ENCODE peak calls at places on chromosomes 16 and 17, in ten cellular contexts. L, T, G, O, C, M, I, E, A and Z are unnamed samples.

GRCh38 chr17:13120864-13121263 is 103.0 kb upstream of the ELAC2 start:
- DNase-seq in L (no peak), T (no peak), G (no peak), O (no peak), C (no peak), M (no peak), I (no peak), E (no peak), A (no peak), Z (no peak)

GRCh38 chr17:51617876-51618455 is 357.6 kb downstream of the UTP18 start:
- DNase-seq in L (no peak), T (no peak), G (no peak), O (no peak), C (no peak), M (no peak), I (no peak), E (no peak), A (no peak), Z (no peak)

GRCh38 chr17:49403514-49404289 is 11.0 kb downstream of the PHB1 start:
- DNase-seq in L (no peak), T (no peak), G (no peak), O (no peak), C (no peak), M (no peak), I (no peak), E (no peak), A (no peak), Z (no peak)

GRCh38 chr16:11423315-11424117 is 78.3 kb downstream of the RMI2 start:
- DNase-seq in L (no peak), T (no peak), G (no peak), O (no peak), C (no peak), M (no peak), I (no peak), E (no peak), A (peak; percentile 41), Z (no peak)

GRCh38 chr17:69084911-69085310 is 24.2 kb upstream of the ABCA9 start:
- DNase-seq in L (no peak), T (no peak), G (peak; percentile 27), O (no peak), C (no peak), M (no peak), I (peak; percentile 25), E (peak; percentile 48), A (no peak), Z (no peak)

GRCh38 chr17:82838386-82839063 is 1.3 kb downstream of the ZNF750 start:
- DNase-seq in L (no peak), T (peak; percentile 44), G (no peak), O (peak; percentile 29), C (no peak), M (peak; percentile 56), I (peak; percentile 84), E (peak; percentile 35), A (no peak), Z (peak; percentile 80)

GRCh38 chr16:53844796-53845195 is 140.8 kb downstream of the FTO start:
- DNase-seq in L (no peak), T (no peak), G (no peak), O (no peak), C (no peak), M (no peak), I (no peak), E (no peak), A (no peak), Z (no peak)

GRCh38 chr16:77660311-77660710 is 62.0 kb upstream of the NUDT7 start:
- DNase-seq in L (no peak), T (no peak), G (peak; percentile 56), O (peak; percentile 41), C (no peak), M (peak; percentile 51), I (no peak), E (peak; percentile 30), A (peak; percentile 9), Z (no peak)

GRCh38 chr16:31085371-31085770 is 3.4 kb downstream of the PRSS53 start:
- DNase-seq in L (no peak), T (no peak), G (no peak), O (no peak), C (no peak), M (no peak), I (no peak), E (no peak), A (no peak), Z (no peak)

GRCh38 chr17:83084621-83085056 is 5.2 kb downstream of the METRNL start:
- DNase-seq in L (peak; percentile 92), T (no peak), G (no peak), O (no peak), C (no peak), M (no peak), I (no peak), E (no peak), A (no peak), Z (no peak)

GRCh38 chr17:3916825-3917224 is 560 bp upstream of the P2RX1 start:
- DNase-seq in L (no peak), T (no peak), G (no peak), O (no peak), C (no peak), M (no peak), I (no peak), E (no peak), A (no peak), Z (no peak)

GRCh38 chr17:78934681-78935418 is 9.7 kb upstream of the TIMP2 start:
- DNase-seq in L (no peak), T (peak; percentile 33), G (no peak), O (peak; percentile 41), C (no peak), M (peak; percentile 29), I (no peak), E (no peak), A (no peak), Z (no peak)

GRCh38 chr16:78127130-78127529 is 27.7 kb downstream of the WWOX start:
- DNase-seq in L (no peak), T (no peak), G (no peak), O (peak; percentile 67), C (no peak), M (peak; percentile 48), I (no peak), E (no peak), A (no peak), Z (no peak)

GRCh38 chr17:6712058-6712853 is 913 bp downstream of the SLC13A5 start:
- DNase-seq in L (no peak), T (no peak), G (peak; percentile 52), O (peak; percentile 21), C (no peak), M (no peak), I (no peak), E (no peak), A (no peak), Z (no peak)

GRCh38 chr16:2854700-2855309 is 3.2 kb downstream of the PRSS22 start:
- DNase-seq in L (no peak), T (no peak), G (no peak), O (no peak), C (no peak), M (no peak), I (no peak), E (peak; percentile 51), A (peak; percentile 16), Z (no peak)
- TF ChIP-seq CTCF in L (no peak), T (no peak), G (peak; percentile 44), O (peak; percentile 60), C (peak; percentile 26), M (peak; percentile 49), I (peak; percentile 34), E (peak; percentile 79), A (peak; percentile 40), Z (peak; percentile 18)

GRCh38 chr17:33338242-33338641 is 45.1 kb upstream of the ASIC2 start:
- DNase-seq in L (no peak), T (no peak), G (no peak), O (no peak), C (no peak), M (no peak), I (no peak), E (no peak), A (no peak), Z (no peak)

GRCh38 chr17:33334703-33335102 is 41.6 kb upstream of the ASIC2 start:
- DNase-seq in L (no peak), T (no peak), G (no peak), O (no peak), C (no peak), M (no peak), I (no peak), E (no peak), A (no peak), Z (no peak)

GRCh38 chr17:33330877-33331276 is 37.8 kb upstream of the ASIC2 start:
- DNase-seq in L (no peak), T (no peak), G (no peak), O (no peak), C (no peak), M (no peak), I (no peak), E (no peak), A (no peak), Z (no peak)

GRCh38 chr17:33335491-33336173 is 42.5 kb upstream of the ASIC2 start:
- DNase-seq in L (no peak), T (no peak), G (no peak), O (no peak), C (no peak), M (no peak), I (no peak), E (no peak), A (peak; percentile 1), Z (no peak)
- TF ChIP-seq CTCF in L (no peak), T (no peak), G (no peak), O (no peak), C (no peak), M (peak; percentile 9), I (no peak), E (no peak), A (peak; percentile 6), Z (no peak)

DNA sequence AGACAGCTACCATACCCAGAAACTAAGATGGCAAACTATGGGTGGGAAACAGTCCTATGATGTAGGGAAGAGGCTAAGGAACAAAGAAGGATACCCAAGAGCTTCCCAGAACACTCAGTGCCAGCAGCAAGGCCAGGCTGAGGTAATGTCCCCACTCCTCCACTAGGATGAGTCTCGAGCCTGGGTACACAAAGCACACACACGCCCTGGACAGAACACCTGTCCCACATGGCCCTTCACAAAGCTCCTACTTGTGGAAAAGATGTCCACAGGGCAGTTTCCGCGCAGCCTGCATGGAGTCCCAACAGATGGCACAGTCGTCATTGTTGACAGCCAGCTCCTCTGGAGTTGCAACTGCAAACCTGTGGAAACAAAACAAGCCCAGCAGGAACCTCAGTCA is 23.9 kb downstream of the AMFR start:
- DNase-seq in L (no peak), T (no peak), G (no peak), O (no peak), C (no peak), M (no peak), I (no peak), E (peak; percentile 33), A (peak; percentile 30), Z (no peak)
- TF ChIP-seq CTCF in L (no peak), T (no peak), G (peak; percentile 22), O (peak; percentile 43), C (no peak), M (peak; percentile 23), I (no peak), E (peak; percentile 53), A (peak; percentile 29), Z (peak; percentile 41)

DNA sequence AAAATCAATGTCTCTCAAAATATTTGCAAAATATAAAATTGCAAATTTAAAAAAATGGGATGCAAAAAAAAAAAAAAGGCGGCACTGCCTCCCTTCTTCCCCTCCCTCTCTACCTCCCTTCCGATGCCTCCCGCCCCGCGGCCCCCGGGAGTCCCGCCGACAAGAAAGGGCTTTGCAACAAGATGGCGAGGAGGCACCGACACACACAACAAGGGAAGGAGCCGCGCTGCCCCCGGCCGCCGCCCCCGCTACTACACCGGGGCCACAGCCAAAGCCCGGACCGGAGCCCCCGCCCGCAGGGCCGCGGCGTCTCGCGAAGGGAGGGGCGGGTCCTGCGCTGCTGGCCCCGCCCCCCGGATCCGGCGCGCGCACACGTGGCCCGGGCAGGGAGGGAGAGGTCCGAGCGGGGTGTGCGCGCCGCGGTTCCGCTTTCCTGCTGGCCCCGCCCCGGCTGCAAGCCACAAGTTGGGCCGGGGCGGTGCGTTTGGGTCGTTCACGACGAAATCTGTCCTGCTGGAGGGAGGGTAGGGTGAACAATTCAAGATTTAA is at the start of gene MNT:
- DNase-seq in L (peak; percentile 95), T (peak; percentile 94), G (peak; percentile 96), O (peak; percentile 99), C (peak; percentile 94), M (peak; percentile 95), I (peak; percentile 95), E (peak; percentile 92), A (peak; percentile 98), Z (peak; percentile 93)
- TF ChIP-seq CTCF in L (no peak), T (peak; percentile 21), G (no peak), O (no peak), C (peak; percentile 19), M (no peak), I (no peak), E (no peak), A (no peak), Z (no peak)